ENCODE peak calls at places on chromosomes 16 and 17, in ten cellular contexts. M is lower leg skin, L is breast epithelium, U is GM12878, J is EL, W is SJCRH30, H is NCI-H1436, Y is T-helper 1 cell, Q is AG09319, Z is ureter. K is an unnamed sample.

GRCh38 chr16:10368984-10369551 is 16.8 kb upstream of the ATF7IP2 start:
- DNase-seq in Z (no peak), L (no peak), Q (no peak), W (no peak), J (no peak), M (no peak), Y (no peak), H (no peak), U (no peak), K (no peak)

GRCh38 chr16:71358464-71359031 is at the start of gene CALB2:
- DNase-seq in U (no peak), L (peak), W (peak), H (peak), Y (peak), J (peak), Q (no peak), Z (peak), M (peak), K (peak)

GRCh38 chr17:61981323-61981722 is 53.5 kb upstream of the INTS2 start:
- DNase-seq in U (no peak), M (no peak), H (no peak), Y (no peak), L (no peak), W (no peak), Z (no peak), J (peak), Q (no peak), K (no peak)

GRCh38 chr16:27221576-27222498 is 18.5 kb downstream of the KDM8 start:
- DNase-seq in M (no peak), Y (no peak), Z (no peak), L (no peak), H (no peak), W (no peak), J (peak), U (no peak), Q (peak), K (no peak)

GRCh38 chr16:46687486-46687885 is 1.5 kb downstream of the VPS35 start:
- DNase-seq in M (no peak), Z (no peak), J (peak), Y (no peak), Q (no peak), W (no peak), L (no peak), U (no peak), H (no peak), K (no peak)

GRCh38 chr17:79305376-79305775 is 230.8 kb downstream of the ENGASE start:
- DNase-seq in H (no peak), L (no peak), U (no peak), Z (no peak), W (no peak), M (no peak), Q (no peak), J (no peak), Y (no peak), K (no peak)

GRCh38 chr16:72783716-72784320 is 264.1 kb downstream of the ZFHX3 start:
- DNase-seq in M (no peak), H (no peak), L (no peak), U (peak), J (peak), Q (no peak), Z (no peak), W (no peak), Y (no peak), K (no peak)

GRCh38 chr17:63997341-63998048 is 656 bp upstream of the PRR29 start:
- DNase-seq in J (no peak), Q (no peak), Z (no peak), M (no peak), Y (no peak), W (peak), U (no peak), H (no peak), L (no peak), K (peak)

GRCh38 chr16:79247386-79247785 is 353.2 kb downstream of the MAF start:
- DNase-seq in U (no peak), J (no peak), Y (no peak), H (no peak), Z (no peak), M (no peak), Q (no peak), W (no peak), L (no peak), K (no peak)

GRCh38 chr17:48553190-48553547 is 8.3 kb upstream of the HOXB2 start:
- DNase-seq in M (no peak), Y (no peak), W (no peak), J (no peak), H (no peak), Q (no peak), U (no peak), Z (no peak), L (no peak), K (no peak)

GRCh38 chr17:74987909-74988711 is 678 bp downstream of the CDR2L start:
- DNase-seq in H (peak), Z (peak), U (no peak), Y (peak), Q (peak), M (peak), L (peak), W (peak), J (peak), K (peak)

GRCh38 chr17:4858068-4858879 is 25.1 kb downstream of the MINK1 start:
- DNase-seq in Q (no peak), Z (no peak), Y (no peak), L (peak), U (no peak), H (no peak), J (no peak), W (peak), M (no peak), K (peak)

GRCh38 chr16:78925071-78925714 is 675.3 kb downstream of the MAF start:
- DNase-seq in Y (no peak), M (no peak), Z (no peak), J (no peak), W (peak), L (no peak), Q (no peak), H (no peak), U (no peak), K (no peak)

GRCh38 chr17:50123649-50124349 is 6.2 kb downstream of the SAMD14 start:
- DNase-seq in H (no peak), Q (no peak), W (peak), U (no peak), L (no peak), Y (no peak), Z (no peak), M (no peak), J (no peak), K (no peak)

GRCh38 chr17:44688675-44689491 is 693 bp downstream of the CCDC43 start:
- DNase-seq in W (no peak), Y (no peak), J (peak), M (no peak), U (no peak), Z (no peak), L (no peak), H (no peak), Q (no peak), K (no peak)

GRCh38 chr17:78817123-78817522 is 23.5 kb downstream of the USP36 start:
- DNase-seq in J (no peak), W (no peak), L (no peak), M (no peak), H (no peak), U (no peak), Q (no peak), Y (peak), Z (no peak), K (no peak)

GRCh38 chr16:66097746-66098145 is 268.7 kb upstream of the CDH5 start:
- DNase-seq in Z (no peak), L (no peak), Q (no peak), M (no peak), Y (no peak), W (peak), H (no peak), U (no peak), J (no peak), K (no peak)

GRCh38 chr16:12971216-12971615 is 69.8 kb downstream of the SHISA9 start:
- DNase-seq in Q (no peak), M (no peak), Z (no peak), Y (no peak), J (peak), U (no peak), L (no peak), H (peak), W (peak), K (no peak)

GRCh38 chr16:46583036-46583435 is 38.1 kb downstream of the SHCBP1 start:
- DNase-seq in L (no peak), M (no peak), W (no peak), Z (no peak), H (no peak), U (no peak), Q (no peak), Y (no peak), J (no peak), K (no peak)

GRCh38 chr16:58399718-58400633 is 7.7 kb downstream of the GINS3 start:
- DNase-seq in Y (no peak), L (no peak), M (no peak), U (no peak), Z (no peak), Q (no peak), J (peak), W (peak), H (no peak), K (no peak)

GRCh38 chr17:16407911-16408588 is 7.3 kb upstream of the TRPV2 start:
- DNase-seq in H (no peak), Q (no peak), J (peak), W (peak), Y (no peak), Z (peak), U (peak), L (peak), M (peak), K (peak)

GRCh38 chr17:69874220-69874670 is 200.8 kb upstream of the KCNJ16 start:
- DNase-seq in L (no peak), U (no peak), W (no peak), Z (no peak), J (peak), H (no peak), M (no peak), Y (no peak), Q (peak), K (no peak)

GRCh38 chr16:69130461-69130860 is 1.9 kb downstream of the CHTF8 start:
- DNase-seq in W (no peak), Z (no peak), Q (no peak), L (no peak), J (no peak), M (no peak), Y (no peak), H (no peak), U (no peak), K (no peak)

K was measured in upper lobe of left lung.